ENCODE peak calls at places on chromosome 12, in nine cellular contexts. O, I, X, R, T, M, U, Y and S are unnamed samples.

GRCh38 chr12:2976581-2976996 is 17.4 kb downstream of the TEAD4 start:
- DNase-seq in R (no peak), O (no peak), T (no peak), M (no peak), X (no peak), Y (no peak), U (no peak), I (no peak), S (no peak)

GRCh38 chr12:126038434-126038833 is 973.2 kb downstream of the AACS start:
- DNase-seq in X (no peak), Y (no peak), O (no peak), U (no peak), T (no peak), M (no peak), I (no peak), R (no peak), S (no peak)

GRCh38 chr12:39176376-39176775 is 266.5 kb downstream of the KIF21A start:
- DNase-seq in I (no peak), O (no peak), Y (no peak), X (no peak), M (no peak), U (no peak), T (no peak), R (no peak), S (no peak)

GRCh38 chr12:89135976-89136634 is 216.2 kb downstream of the DUSP6 start:
- DNase-seq in Y (no peak), X (no peak), U (no peak), T (no peak), I (no peak), M (no peak), O (no peak), R (peak; percentile 38), S (no peak)

GRCh38 chr12:111412007-111412829 is 6.5 kb downstream of the SH2B3 start:
- DNase-seq in Y (peak; percentile 30), I (no peak), T (no peak), O (no peak), R (no peak), U (no peak), X (no peak), M (no peak), S (no peak)

GRCh38 chr12:29148065-29148957 is 767 bp upstream of the FAR2 start:
- DNase-seq in M (peak; percentile 68), R (peak; percentile 1), O (no peak), U (peak; percentile 40), T (no peak), Y (no peak), X (no peak), I (peak; percentile 15), S (peak; percentile 23)

GRCh38 chr12:89349814-89350213 is 2.5 kb downstream of the DUSP6 start:
- DNase-seq in Y (no peak), U (peak; percentile 59), T (no peak), R (peak; percentile 62), M (peak; percentile 72), X (no peak), I (no peak), O (no peak), S (no peak)

GRCh38 chr12:113537751-113538087 is 66.0 kb upstream of the LHX5 start:
- DNase-seq in Y (no peak), M (no peak), X (no peak), T (no peak), I (no peak), R (no peak), U (no peak), O (no peak), S (no peak)

GRCh38 chr12:116599285-116600122 is 40.3 kb downstream of the MAP1LC3B2 start:
- DNase-seq in Y (peak; percentile 64), I (peak; percentile 88), U (peak; percentile 83), O (no peak), R (peak; percentile 72), X (peak; percentile 48), M (peak; percentile 91), T (peak; percentile 33), S (peak; percentile 55)

GRCh38 chr12:116381744-116382455 is 104.4 kb upstream of the MED13L start:
- DNase-seq in X (no peak), R (peak; percentile 98), O (no peak), T (peak; percentile 93), I (no peak), U (no peak), M (no peak), Y (no peak), S (no peak)

GRCh38 chr12:69254046-69254445 is 14.7 kb downstream of the CPSF6 start:
- DNase-seq in Y (no peak), O (peak; percentile 17), I (no peak), T (no peak), R (peak; percentile 53), X (no peak), M (no peak), U (no peak), S (no peak)

GRCh38 chr12:2154050-2154449 is 101.3 kb downstream of the CACNA1C start:
- DNase-seq in X (no peak), T (no peak), O (no peak), R (peak; percentile 53), U (no peak), I (no peak), M (no peak), Y (no peak), S (no peak)

GRCh38 chr12:49293056-49293956 is 1.6 kb upstream of the PRPH start:
- DNase-seq in X (no peak), T (no peak), I (peak; percentile 56), M (no peak), U (peak; percentile 27), R (no peak), Y (no peak), O (no peak), S (no peak)

GRCh38 chr12:10283028-10283427 is 24.6 kb upstream of the KLRD1 start:
- DNase-seq in R (no peak), M (no peak), I (no peak), U (no peak), O (no peak), T (no peak), X (no peak), Y (no peak), S (no peak)

GRCh38 chr12:31702047-31702446 is 26.8 kb downstream of the AMN1 start:
- DNase-seq in U (no peak), Y (no peak), O (no peak), X (no peak), M (no peak), I (no peak), R (peak; percentile 17), T (no peak), S (peak; percentile 44)

GRCh38 chr12:93060666-93061413 is 131.7 kb upstream of the EEA1 start:
- DNase-seq in T (no peak), Y (no peak), R (peak; percentile 52), M (peak; percentile 52), O (no peak), U (peak; percentile 56), X (no peak), I (peak; percentile 42), S (no peak)
- TF ChIP-seq CTCF in T (peak; percentile 16), Y (no peak), R (peak; percentile 24), M (no peak), O (no peak), U (no peak), X (no peak), I (no peak), S (no peak)

GRCh38 chr12:30286345-30286926 is 409.2 kb downstream of the IPO8 start:
- DNase-seq in T (no peak), I (no peak), R (peak; percentile 9), M (no peak), Y (no peak), U (no peak), X (no peak), O (no peak), S (no peak)
- TF ChIP-seq CTCF in T (peak; percentile 52), I (no peak), R (peak; percentile 51), M (peak; percentile 4), Y (no peak), U (peak; percentile 17), X (no peak), O (peak; percentile 64), S (peak; percentile 65)

DNA sequence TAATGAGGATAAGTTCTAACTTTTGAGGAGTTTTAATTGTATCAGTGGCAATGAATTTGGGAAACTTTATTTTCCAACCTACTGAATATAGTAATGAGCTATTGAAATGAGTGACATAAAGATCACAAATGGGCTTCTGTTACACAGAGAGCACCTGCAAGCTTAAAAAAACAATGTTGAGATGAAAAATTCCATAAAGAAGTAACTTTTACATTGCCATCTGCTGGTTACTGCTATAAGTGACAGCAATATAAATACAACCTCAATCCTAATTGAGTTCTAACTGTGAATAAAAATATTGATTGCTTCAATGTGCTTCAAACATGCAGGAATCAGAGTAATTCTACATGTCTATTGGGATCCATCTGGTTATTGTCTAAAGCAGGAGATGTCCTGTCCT is 14.2 kb downstream of the WIF1 start:
- DNase-seq in I (no peak), M (no peak), O (no peak), X (no peak), T (no peak), Y (no peak), R (peak; percentile 5), U (no peak), S (no peak)
- TF ChIP-seq CTCF in I (no peak), M (peak; percentile 30), O (peak; percentile 53), X (no peak), T (peak; percentile 33), Y (no peak), R (peak; percentile 46), U (no peak), S (peak; percentile 11)

GRCh38 chr12:46005151-46005797 is 14.9 kb upstream of the SCAF11 start:
- DNase-seq in O (no peak), X (no peak), M (no peak), R (peak; percentile 23), Y (no peak), T (no peak), I (no peak), U (no peak), S (no peak)
- TF ChIP-seq CTCF in O (peak; percentile 62), X (peak; percentile 45), M (peak; percentile 29), R (peak; percentile 56), Y (peak; percentile 41), T (peak; percentile 36), I (no peak), U (peak; percentile 36), S (peak; percentile 48)

DNA sequence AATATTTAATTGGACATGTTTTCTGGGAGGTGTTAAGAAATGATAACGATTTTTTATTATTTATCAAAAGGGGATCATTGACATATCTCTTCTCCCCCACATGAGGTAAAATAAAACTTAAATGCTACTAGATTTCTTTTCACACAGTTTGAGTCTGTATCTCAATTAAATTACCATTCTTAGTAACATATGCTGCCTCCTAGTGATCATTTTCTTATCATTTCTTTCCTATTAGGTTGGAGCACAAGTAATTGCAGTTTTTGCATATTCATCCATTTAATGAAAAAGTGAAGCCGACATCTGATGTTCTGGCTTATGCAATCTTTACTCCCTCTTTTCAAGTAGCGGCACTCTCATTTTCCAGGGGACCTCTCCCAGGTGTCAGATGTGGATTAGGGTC is 24.9 kb downstream of the PUS7L start:
- DNase-seq in I (no peak), R (no peak), O (no peak), T (no peak), M (no peak), Y (no peak), X (no peak), U (no peak), S (no peak)
- TF ChIP-seq CTCF in I (no peak), R (no peak), O (peak; percentile 21), T (no peak), M (no peak), Y (no peak), X (no peak), U (no peak), S (peak; percentile 7)

GRCh38 chr12:67269632-67270578 is 747 bp downstream of the CAND1 start:
- DNase-seq in R (peak; percentile 24), X (peak; percentile 43), M (peak; percentile 74), U (peak; percentile 39), Y (peak; percentile 53), I (peak; percentile 47), O (no peak), T (no peak), S (no peak)
- TF ChIP-seq CTCF in R (no peak), X (peak; percentile 39), M (peak; percentile 2), U (no peak), Y (peak; percentile 35), I (no peak), O (no peak), T (no peak), S (peak; percentile 1)

GRCh38 chr12:26123482-26123980 is 1.3 kb downstream of the BHLHE41 start:
- DNase-seq in X (no peak), T (no peak), Y (no peak), M (no peak), U (no peak), O (no peak), I (no peak), R (no peak), S (no peak)
- TF ChIP-seq CTCF in X (no peak), T (no peak), Y (no peak), M (no peak), U (no peak), O (peak; percentile 57), I (no peak), R (no peak), S (no peak)